ENCODE peak calls at places on chromosomes 4 and X, in ten cellular contexts. A is left cardiac atrium; S is activated CD8-positive, alpha-beta T cell treated with anti-CD3 and anti-CD28 coated beads, Interleukin-2, amount 10 ng/mL, durations not matched to agents 7 days and 5 days; B is sciatic nerve; O is upper lobe of right lung; U is right lobe of liver; Q is activated T-helper 17 cell treated with anti-CD3 and anti-CD28 coated beads, Interleukin-2, amount 50 U/mL, for 72 hours; J is activated CD8-positive, alpha-beta memory T cell treated with anti-CD3 and anti-CD28 coated beads, Interleukin-2, amount 10 ng/mL, durations not matched to agents 7 days and 5 days; G is Right ventricle myocardium superior; P is mucosa of descending colon. H is an unnamed sample.
A peak's percentile ranks its signal among the peaks of the same experiment; 100 is the strongest.

GRCh38 chr4:184958127-184958806 is 60.0 kb upstream of the HELT start:
- ATAC-seq in A (no peak), S (no peak), B (no peak), O (no peak), U (no peak), Q (no peak), J (no peak), G (peak; percentile 64), P (no peak), H (no peak)

GRCh38 chr4:114180481-114180880 is 201.0 kb upstream of the ARSJ start:
- ATAC-seq in A (peak; percentile 30), S (no peak), B (peak; percentile 62), O (peak; percentile 43), U (peak; percentile 87), Q (no peak), J (no peak), G (no peak), P (peak; percentile 28), H (peak; percentile 37)

GRCh38 chr4:8306511-8307021 is 37.0 kb downstream of the HTRA3 start:
- ATAC-seq in A (peak; percentile 62), S (no peak), B (peak; percentile 6), O (no peak), U (no peak), Q (no peak), J (no peak), G (peak; percentile 6), P (no peak), H (no peak)

GRCh38 chr4:76882630-76883029 is 15.3 kb downstream of the SOWAHB start:
- ATAC-seq in A (no peak), S (no peak), B (no peak), O (no peak), U (no peak), Q (no peak), J (no peak), G (no peak), P (peak; percentile 62), H (peak; percentile 76)

GRCh38 chr4:169189372-169189771 is 81.4 kb downstream of the SH3RF1 start:
- ATAC-seq in A (no peak), S (no peak), B (no peak), O (no peak), U (no peak), Q (no peak), J (no peak), G (no peak), P (peak; percentile 20), H (no peak)

GRCh38 chr4:123744664-123745290 is 348.2 kb downstream of the SPRY1 start:
- ATAC-seq in A (peak; percentile 78), S (no peak), B (peak; percentile 64), O (peak; percentile 77), U (peak; percentile 39), Q (no peak), J (no peak), G (peak; percentile 73), P (no peak), H (no peak)

GRCh38 chr4:105306158-105306781 is 159.6 kb downstream of the TET2 start:
- ATAC-seq in A (no peak), S (peak; percentile 95), B (no peak), O (peak; percentile 97), U (peak; percentile 36), Q (peak; percentile 83), J (peak; percentile 97), G (no peak), P (peak; percentile 50), H (peak; percentile 93)

GRCh38 chr4:165203541-165204461 is 3.6 kb upstream of the KLHL2 start:
- ATAC-seq in A (no peak), S (no peak), B (no peak), O (no peak), U (peak; percentile 58), Q (peak; percentile 65), J (no peak), G (no peak), P (no peak), H (peak; percentile 48)

GRCh38 chr4:77652237-77652897 is 46.7 kb downstream of the CXCL13 start:
- ATAC-seq in A (no peak), S (no peak), B (no peak), O (peak; percentile 54), U (peak; percentile 75), Q (no peak), J (no peak), G (no peak), P (peak; percentile 82), H (no peak)

GRCh38 chr4:78291277-78291676 is 234.2 kb downstream of the FRAS1 start:
- ATAC-seq in A (no peak), S (no peak), B (no peak), O (no peak), U (no peak), Q (no peak), J (no peak), G (no peak), P (no peak), H (no peak)

GRCh38 chr4:171565130-171565788 is 247.9 kb upstream of the GALNTL6 start:
- ATAC-seq in A (no peak), S (no peak), B (no peak), O (no peak), U (no peak), Q (no peak), J (no peak), G (no peak), P (no peak), H (no peak)

GRCh38 chr4:147349199-147349598 is 131.7 kb upstream of the EDNRA start:
- ATAC-seq in A (no peak), S (no peak), B (no peak), O (no peak), U (no peak), Q (no peak), J (no peak), G (no peak), P (no peak), H (no peak)

GRCh38 chrX:65595460-65595876 is 60.9 kb upstream of the LAS1L start:
- ATAC-seq in A (peak; percentile 90), S (peak; percentile 78), B (peak; percentile 96), O (peak; percentile 99), U (peak; percentile 99), Q (peak; percentile 85), J (peak; percentile 75), G (peak; percentile 99), P (peak; percentile 98), H (peak; percentile 99)

GRCh38 chr4:1171306-1172227 is 816 bp downstream of the SPON2 start:
- ATAC-seq in A (peak; percentile 7), S (peak; percentile 32), B (no peak), O (peak; percentile 1), U (peak; percentile 1), Q (peak; percentile 15), J (peak; percentile 24), G (no peak), P (peak; percentile 13), H (no peak)

GRCh38 chr4:13492752-13493151 is 8.6 kb upstream of the RAB28 start:
- ATAC-seq in A (no peak), S (no peak), B (no peak), O (peak; percentile 57), U (no peak), Q (no peak), J (no peak), G (no peak), P (no peak), H (no peak)

GRCh38 chrX:129631850-129632249 is 22.9 kb downstream of the APLN start:
- ATAC-seq in A (no peak), S (no peak), B (no peak), O (no peak), U (no peak), Q (no peak), J (no peak), G (no peak), P (no peak), H (peak; percentile 61)

GRCh38 chr4:72505314-72505744 is 63.7 kb downstream of the ADAMTS3 start:
- ATAC-seq in A (peak; percentile 55), S (no peak), B (peak; percentile 65), O (peak; percentile 90), U (peak; percentile 90), Q (no peak), J (no peak), G (peak; percentile 78), P (peak; percentile 58), H (peak; percentile 71)

GRCh38 chrX:41796050-41796449 is 72.1 kb downstream of the GPR82 start:
- ATAC-seq in A (no peak), S (no peak), B (no peak), O (no peak), U (no peak), Q (peak; percentile 55), J (no peak), G (no peak), P (peak; percentile 25), H (peak; percentile 28)

GRCh38 chr4:160193787-160194186 is 1090.9 kb downstream of the RAPGEF2 start:
- ATAC-seq in A (no peak), S (no peak), B (no peak), O (no peak), U (no peak), Q (no peak), J (no peak), G (no peak), P (no peak), H (no peak)

GRCh38 chrX:152907084-152907651 is 9.3 kb downstream of the ZNF185 start:
- ATAC-seq in A (no peak), S (no peak), B (no peak), O (no peak), U (no peak), Q (no peak), J (no peak), G (no peak), P (no peak), H (no peak)

H was measured in esophagus mucosa.